ENCODE peak calls at places on chromosomes 11 and 22, in six cellular contexts. Z, D, A, T, B and F are unnamed samples.

GRCh38 chr11:1480555-1481482 is 5.8 kb downstream of the MOB2 start:
- DNase-seq in Z (no peak), D (peak; percentile 37), A (peak; percentile 38), T (no peak), B (no peak), F (no peak)

GRCh38 chr11:67353317-67354313 is at the start of gene POLD4:
- DNase-seq in Z (peak; percentile 97), D (peak; percentile 99), A (peak; percentile 99), T (peak; percentile 94), B (peak; percentile 95), F (peak; percentile 97)

GRCh38 chr11:925496-926301 is at the start of gene AP2A2:
- DNase-seq in Z (peak; percentile 99), D (peak; percentile 78), A (peak; percentile 94), T (peak; percentile 88), B (peak; percentile 92), F (peak; percentile 90)

GRCh38 chr11:406796-407650 is 7.8 kb downstream of the SIGIRR start:
- DNase-seq in Z (peak; percentile 94), D (peak; percentile 61), A (peak; percentile 91), T (peak; percentile 82), B (peak; percentile 87), F (peak; percentile 90)

GRCh38 chr22:47192106-47192650 is 429.7 kb downstream of the TBC1D22A start:
- DNase-seq in Z (no peak), D (peak; percentile 12), A (peak; percentile 30), T (no peak), B (no peak), F (no peak)

GRCh38 chr11:100687032-100687629 is at the start of gene ARHGAP42:
- DNase-seq in Z (peak; percentile 85), D (peak; percentile 67), A (peak; percentile 78), T (peak; percentile 84), B (peak; percentile 72), F (peak; percentile 47)

GRCh38 chr11:100232006-100232405 is 455.1 kb upstream of the ARHGAP42 start:
- DNase-seq in Z (no peak), D (no peak), A (no peak), T (no peak), B (no peak), F (no peak)

GRCh38 chr22:19576460-19577421 is 52.5 kb upstream of the CLDN5 start:
- DNase-seq in Z (peak; percentile 65), D (no peak), A (peak; percentile 55), T (peak; percentile 67), B (peak; percentile 91), F (no peak)

GRCh38 chr11:130839950-130840666 is 76.2 kb downstream of the SNX19 start:
- DNase-seq in Z (no peak), D (no peak), A (no peak), T (no peak), B (no peak), F (no peak)

GRCh38 chr11:84218318-84218717 is 932.2 kb upstream of the CCDC90B start:
- DNase-seq in Z (no peak), D (no peak), A (no peak), T (no peak), B (no peak), F (no peak)

GRCh38 chr11:81772161-81772560 is 961.5 kb downstream of the FAM181B start:
- DNase-seq in Z (peak; percentile 14), D (no peak), A (no peak), T (peak; percentile 35), B (no peak), F (no peak)

GRCh38 chr11:34075178-34075820 is 23.8 kb downstream of the CAPRIN1 start:
- DNase-seq in Z (no peak), D (no peak), A (no peak), T (no peak), B (peak; percentile 80), F (no peak)

GRCh38 chr11:115501895-115502589 is 2.2 kb downstream of the CADM1 start:
- DNase-seq in Z (no peak), D (no peak), A (no peak), T (peak; percentile 24), B (no peak), F (no peak)